ENCODE peak calls at places on chromosomes 12 and 14, in seven cellular contexts. P, M, Q, X, D, F and A are unnamed samples.

GRCh38 chr12:43349863-43350262 is 202.1 kb downstream of the ADAMTS20 start:
- DNase-seq in P (no peak), M (no peak), Q (no peak), X (peak), D (peak), F (no peak), A (no peak)

GRCh38 chr12:56256326-56256960 is 1.7 kb downstream of the ANKRD52 start:
- DNase-seq in P (no peak), M (no peak), Q (no peak), X (peak), D (peak), F (peak), A (no peak)

GRCh38 chr14:61547186-61548121 is 147.9 kb upstream of the HIF1A start:
- DNase-seq in P (no peak), M (no peak), Q (no peak), X (peak), D (no peak), F (no peak), A (no peak)

GRCh38 chr14:102029956-102030355 is 56.9 kb downstream of the HSP90AA1 start:
- DNase-seq in P (no peak), M (no peak), Q (no peak), X (peak), D (no peak), F (no peak), A (no peak)

GRCh38 chr12:107319536-107320030 is 226.2 kb upstream of the CRY1 start:
- DNase-seq in P (no peak), M (no peak), Q (no peak), X (no peak), D (peak), F (no peak), A (no peak)

GRCh38 chr14:23544511-23545447 is 6.8 kb downstream of the ZFHX2 start:
- DNase-seq in P (no peak), M (no peak), Q (no peak), X (no peak), D (peak), F (no peak), A (no peak)

GRCh38 chr12:19129486-19130223 is at the start of gene PLEKHA5:
- DNase-seq in P (peak), M (no peak), Q (peak), X (peak), D (peak), F (peak), A (peak)

GRCh38 chr12:5584776-5585560 is 153.1 kb downstream of the NTF3 start:
- DNase-seq in P (no peak), M (no peak), Q (no peak), X (no peak), D (no peak), F (no peak), A (no peak)

GRCh38 chr14:100893760-100894159 is 9.8 kb downstream of the RTL1 start:
- DNase-seq in P (peak), M (no peak), Q (no peak), X (no peak), D (no peak), F (no peak), A (no peak)

GRCh38 chr12:56282581-56282980 is 15.8 kb downstream of the COQ10A start:
- DNase-seq in P (no peak), M (no peak), Q (no peak), X (no peak), D (no peak), F (no peak), A (no peak)

GRCh38 chr12:54229624-54230212 is 40.9 kb upstream of the SMUG1 start:
- DNase-seq in P (no peak), M (no peak), Q (no peak), X (peak), D (no peak), F (no peak), A (peak)

GRCh38 chr14:104393898-104394605 is 185.5 kb upstream of the C14orf180 start:
- DNase-seq in P (no peak), M (no peak), Q (peak), X (no peak), D (peak), F (no peak), A (peak)

GRCh38 chr12:13234045-13234641 is 37.6 kb downstream of the EMP1 start:
- DNase-seq in P (no peak), M (peak), Q (peak), X (peak), D (peak), F (no peak), A (peak)

GRCh38 chr12:104971276-104971675 is 13.2 kb upstream of the SLC41A2 start:
- DNase-seq in P (no peak), M (no peak), Q (no peak), X (no peak), D (no peak), F (no peak), A (no peak)

GRCh38 chr12:88184196-88184595 is 42.1 kb downstream of the TMTC3 start:
- DNase-seq in P (no peak), M (no peak), Q (no peak), X (no peak), D (no peak), F (no peak), A (no peak)

GRCh38 chr12:26878661-26879119 is 45.7 kb upstream of the ITPR2 start:
- DNase-seq in P (peak), M (peak), Q (peak), X (no peak), D (no peak), F (peak), A (peak)

GRCh38 chr14:22918519-22918808 is 485 bp downstream of the RBM23 start:
- DNase-seq in P (no peak), M (no peak), Q (no peak), X (no peak), D (no peak), F (peak), A (no peak)

GRCh38 chr14:43872752-43873655 is 634.1 kb downstream of the FSCB start:
- DNase-seq in P (no peak), M (no peak), Q (no peak), X (no peak), D (no peak), F (no peak), A (no peak)

GRCh38 chr14:105863296-105864108 is 337.1 kb downstream of the TMEM121 start:
- DNase-seq in P (peak), M (no peak), Q (no peak), X (no peak), D (no peak), F (peak), A (peak)

GRCh38 chr12:83954939-83955601 is 957.5 kb downstream of the SLC6A15 start:
- DNase-seq in P (no peak), M (no peak), Q (no peak), X (no peak), D (peak), F (no peak), A (no peak)

GRCh38 chr14:33930464-33930863 is 20.4 kb downstream of the EGLN3 start:
- DNase-seq in P (no peak), M (no peak), Q (no peak), X (no peak), D (no peak), F (no peak), A (no peak)

GRCh38 chr12:11877869-11878780 is 192.6 kb upstream of the BCL2L14 start:
- DNase-seq in P (no peak), M (no peak), Q (peak), X (peak), D (no peak), F (no peak), A (peak)

GRCh38 chr14:88791629-88792571 is 853 bp downstream of the EML5 start:
- DNase-seq in P (no peak), M (no peak), Q (peak), X (no peak), D (peak), F (peak), A (peak)

GRCh38 chr12:133023566-133023965 is 13.7 kb upstream of the ZNF84 start:
- DNase-seq in P (no peak), M (no peak), Q (no peak), X (peak), D (peak), F (no peak), A (no peak)

GRCh38 chr14:61179061-61179675 is 102.0 kb downstream of the TMEM30B start:
- DNase-seq in P (no peak), M (peak), Q (no peak), X (peak), D (no peak), F (no peak), A (no peak)

GRCh38 chr14:105287249-105288102 is 13.3 kb downstream of the BRF1 start:
- DNase-seq in P (no peak), M (no peak), Q (no peak), X (no peak), D (no peak), F (no peak), A (no peak)

GRCh38 chr14:21768116-21768874 is 94.7 kb upstream of the OR4E1 start:
- DNase-seq in P (no peak), M (no peak), Q (no peak), X (peak), D (peak), F (no peak), A (no peak)
- TF ChIP-seq CTCF in P (no peak), M (no peak), Q (peak), X (peak), D (peak), F (peak), A (no peak)

DNA sequence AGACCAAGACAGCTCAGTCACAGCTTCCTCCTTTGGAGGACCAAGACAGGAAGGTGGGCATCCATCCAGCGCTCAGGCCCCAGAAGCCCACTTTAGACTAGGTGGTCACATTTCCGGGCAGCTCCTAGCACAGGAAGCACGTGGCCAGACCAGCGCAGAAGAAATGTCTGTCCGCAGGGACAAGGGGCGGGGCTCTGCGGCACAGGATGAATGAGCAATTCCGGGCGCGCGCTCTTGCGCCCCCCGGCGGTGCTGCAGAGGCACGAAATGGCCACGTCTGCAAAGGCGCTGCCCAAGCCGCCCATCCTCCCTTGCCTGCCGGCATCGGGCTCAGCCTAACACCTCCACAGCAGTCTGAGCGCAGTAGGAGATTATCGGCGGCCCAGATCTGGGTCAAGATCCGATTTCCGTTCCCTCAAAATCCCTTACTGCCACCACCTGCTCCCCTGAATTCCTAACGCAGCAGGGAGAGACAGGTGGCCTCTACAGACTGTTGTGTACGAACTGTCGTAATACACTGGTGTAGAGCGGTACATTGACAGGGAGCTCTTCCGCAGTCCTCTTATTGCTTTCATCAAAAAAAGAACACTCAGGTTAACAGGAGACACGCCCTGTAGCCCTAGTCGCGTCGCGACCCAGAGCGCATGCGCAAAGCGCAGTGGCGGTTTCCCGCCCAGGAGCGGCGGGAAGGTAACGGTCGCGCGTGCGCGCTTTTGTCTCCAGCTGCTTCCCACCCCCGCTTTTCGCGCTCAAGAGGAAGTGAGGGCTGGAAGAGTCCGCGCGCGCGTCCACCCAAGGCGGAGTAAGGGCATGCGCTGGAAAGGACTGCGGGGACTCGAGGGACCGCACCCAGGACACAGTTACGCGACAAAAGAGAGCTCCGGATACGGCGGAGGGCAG is 794 bp downstream of the TUBA1B start:
- DNase-seq in P (peak), M (peak), Q (peak), X (peak), D (peak), F (peak), A (peak)
- TF ChIP-seq POLR2A in P (no peak), M (peak), Q (no peak), X (peak), D (peak), F (no peak), A (peak)

DNA sequence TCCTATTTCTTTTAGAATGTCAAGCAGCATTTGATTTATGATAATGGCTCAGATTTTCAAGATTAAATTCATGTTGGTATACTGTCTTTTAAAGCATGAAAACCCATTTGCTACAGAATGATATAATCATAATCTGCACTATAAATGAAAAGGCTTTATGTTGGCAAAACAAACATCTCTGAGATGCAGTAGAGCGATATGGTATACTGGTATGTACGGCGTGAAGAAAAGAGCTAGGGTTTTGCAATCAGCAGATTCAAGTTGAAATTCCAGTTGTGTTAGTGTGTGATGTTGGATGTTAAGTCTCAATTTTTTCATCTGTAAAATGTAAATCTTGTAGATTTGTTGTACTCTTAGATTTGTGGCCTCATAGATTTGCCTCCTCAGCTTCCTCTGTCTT is 53.2 kb upstream of the DYRK2 start:
- DNase-seq in P (no peak), M (no peak), Q (no peak), X (no peak), D (no peak), F (no peak), A (no peak)
- TF ChIP-seq CTCF in P (no peak), M (no peak), Q (no peak), X (no peak), D (no peak), F (no peak), A (no peak)

GRCh38 chr12:31896514-31897039 is 62.6 kb upstream of the RESF1 start:
- DNase-seq in P (no peak), M (no peak), Q (no peak), X (peak), D (peak), F (no peak), A (peak)
- TF ChIP-seq POLR2A in P (no peak), M (no peak), Q (no peak), X (no peak), D (no peak), F (no peak), A (no peak)

DNA sequence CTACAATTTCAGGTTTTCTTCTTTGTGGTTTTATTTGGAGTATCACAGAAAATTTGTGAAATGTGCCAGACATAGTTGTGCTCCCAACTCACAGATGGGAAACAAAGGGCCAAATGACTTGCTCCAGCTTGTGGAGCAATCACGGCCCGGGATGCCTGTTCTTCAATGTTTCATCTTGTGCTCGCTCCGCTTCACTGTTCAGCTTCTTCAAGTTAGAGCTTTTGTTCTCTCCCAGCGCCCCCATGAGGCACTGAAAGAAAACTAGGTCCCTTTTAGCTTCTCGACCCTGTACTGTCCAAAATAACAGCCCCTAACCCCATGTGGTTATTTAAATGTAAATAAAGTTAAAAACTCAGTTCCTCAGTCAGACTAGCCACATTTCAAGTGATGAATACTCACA is 187.9 kb upstream of the STXBP6 start:
- DNase-seq in P (no peak), M (no peak), Q (peak), X (peak), D (peak), F (no peak), A (no peak)
- TF ChIP-seq CTCF in P (no peak), M (no peak), Q (no peak), X (peak), D (peak), F (no peak), A (no peak)

DNA sequence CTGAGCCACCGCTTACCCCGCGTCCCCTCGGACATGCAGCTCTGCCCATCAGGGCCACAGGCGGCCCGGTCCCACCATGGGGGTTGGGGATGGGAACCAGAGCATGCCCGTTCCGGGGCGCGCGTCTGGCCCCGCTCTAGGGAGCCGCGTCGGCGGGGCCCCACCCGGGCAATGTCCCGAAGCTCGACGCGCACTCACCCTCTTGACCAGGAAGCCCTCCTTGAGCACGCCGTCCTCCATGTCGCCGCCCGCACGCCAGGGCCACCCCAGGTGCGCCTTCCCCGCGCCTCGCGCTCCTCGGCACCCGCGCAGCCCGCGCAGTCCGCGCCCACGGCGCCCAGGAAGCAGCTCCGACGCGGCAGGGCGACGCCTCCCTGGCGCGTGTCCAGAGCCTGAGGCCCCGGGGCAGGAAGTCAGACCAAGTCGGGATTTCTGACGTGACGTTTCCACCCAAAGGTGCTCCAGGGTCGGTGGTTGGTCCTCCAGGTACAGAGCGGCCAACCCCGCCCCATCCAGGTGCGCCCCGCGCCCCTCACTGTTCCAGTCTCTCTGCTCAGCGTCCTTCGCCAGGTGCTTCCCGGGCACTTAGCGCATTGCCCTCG is at the start of gene PLEK2:
- DNase-seq in P (peak), M (no peak), Q (peak), X (no peak), D (no peak), F (peak), A (no peak)
- TF ChIP-seq POLR2A in P (no peak), M (no peak), Q (peak), X (no peak), D (no peak), F (peak), A (no peak)